ENCODE peak calls at places on chromosome 14, in six cellular contexts. U, V, L, Y, G and C are unnamed samples.

GRCh38 chr14:104387000-104387384 is 192.6 kb upstream of the C14orf180 start:
- DNase-seq in U (no peak), V (no peak), L (no peak), Y (no peak), G (no peak), C (no peak)

GRCh38 chr14:32513571-32514009 is 184.5 kb downstream of the AKAP6 start:
- DNase-seq in U (peak; percentile 52), V (no peak), L (no peak), Y (no peak), G (no peak), C (no peak)

GRCh38 chr14:92480856-92481255 is 32.7 kb upstream of the RIN3 start:
- DNase-seq in U (no peak), V (no peak), L (no peak), Y (no peak), G (no peak), C (no peak)

GRCh38 chr14:99889268-99889667 is 96.1 kb downstream of the EML1 start:
- DNase-seq in U (no peak), V (peak; percentile 53), L (no peak), Y (no peak), G (no peak), C (no peak)

GRCh38 chr14:30291216-30291615 is 267.7 kb upstream of the G2E3 start:
- DNase-seq in U (peak; percentile 89), V (no peak), L (no peak), Y (no peak), G (no peak), C (no peak)

GRCh38 chr14:79543966-79544365 is 667.3 kb downstream of the DIO2 start:
- DNase-seq in U (peak; percentile 44), V (peak; percentile 82), L (no peak), Y (peak; percentile 57), G (no peak), C (no peak)

GRCh38 chr14:91009501-91010152 is 50.8 kb downstream of the RPS6KA5 start:
- DNase-seq in U (no peak), V (no peak), L (peak; percentile 20), Y (no peak), G (no peak), C (no peak)

GRCh38 chr14:50920482-50921225 is 23.6 kb downstream of the PYGL start:
- DNase-seq in U (peak; percentile 83), V (peak; percentile 50), L (no peak), Y (no peak), G (no peak), C (no peak)

GRCh38 chr14:51576112-51576420 is 75.6 kb upstream of the FRMD6 start:
- DNase-seq in U (peak; percentile 68), V (peak; percentile 64), L (no peak), Y (no peak), G (no peak), C (no peak)

GRCh38 chr14:88613552-88614010 is 50.7 kb downstream of the ZC3H14 start:
- DNase-seq in U (peak; percentile 54), V (no peak), L (no peak), Y (no peak), G (no peak), C (no peak)

GRCh38 chr14:76133103-76133502 is 18.6 kb upstream of the GPATCH2L start:
- DNase-seq in U (peak; percentile 47), V (peak; percentile 75), L (no peak), Y (no peak), G (no peak), C (no peak)

GRCh38 chr14:46571970-46572369 is 79.6 kb downstream of the RPL10L start:
- DNase-seq in U (peak; percentile 1), V (no peak), L (no peak), Y (no peak), G (no peak), C (no peak)

GRCh38 chr14:77181124-77181602 is 435 bp upstream of the TMEM63C start:
- DNase-seq in U (no peak), V (no peak), L (no peak), Y (no peak), G (no peak), C (no peak)

GRCh38 chr14:50718949-50719348 is 50.8 kb upstream of the SAV1 start:
- DNase-seq in U (no peak), V (no peak), L (no peak), Y (no peak), G (no peak), C (no peak)

GRCh38 chr14:62778847-62779246 is 266.4 kb downstream of the KCNH5 start:
- DNase-seq in U (no peak), V (no peak), L (no peak), Y (no peak), G (no peak), C (no peak)

GRCh38 chr14:99821519-99822165 is 28.4 kb downstream of the EML1 start:
- DNase-seq in U (peak; percentile 51), V (no peak), L (no peak), Y (peak; percentile 26), G (no peak), C (no peak)

GRCh38 chr14:76782115-76782884 is 21.0 kb downstream of the VASH1 start:
- DNase-seq in U (no peak), V (no peak), L (no peak), Y (no peak), G (peak; percentile 28), C (no peak)

GRCh38 chr14:100842799-100843198 is 16.9 kb downstream of the MEG3 start:
- DNase-seq in U (peak; percentile 93), V (no peak), L (no peak), Y (no peak), G (no peak), C (no peak)

GRCh38 chr14:89858084-89858483 is 96.4 kb downstream of the EFCAB11 start:
- DNase-seq in U (no peak), V (no peak), L (no peak), Y (peak; percentile 91), G (no peak), C (no peak)

GRCh38 chr14:68753696-68754095 is 39.2 kb downstream of the ZFP36L1 start:
- DNase-seq in U (peak; percentile 21), V (no peak), L (no peak), Y (no peak), G (no peak), C (no peak)

GRCh38 chr14:92460916-92461579 is 52.5 kb upstream of the RIN3 start:
- DNase-seq in U (peak; percentile 89), V (peak; percentile 39), L (no peak), Y (no peak), G (no peak), C (peak; percentile 48)

GRCh38 chr14:23933108-23933507 is 20.5 kb upstream of the DHRS4 start:
- DNase-seq in U (no peak), V (no peak), L (no peak), Y (no peak), G (no peak), C (no peak)

GRCh38 chr14:104226421-104227385 is 88.3 kb downstream of the KIF26A start:
- DNase-seq in U (no peak), V (no peak), L (no peak), Y (no peak), G (no peak), C (no peak)

GRCh38 chr14:39169541-39169900 is 612 bp downstream of the TRAPPC6B start:
- DNase-seq in U (peak; percentile 43), V (no peak), L (no peak), Y (no peak), G (peak; percentile 51), C (no peak)

GRCh38 chr14:66425402-66425801 is 60.8 kb upstream of the CCDC196 start:
- DNase-seq in U (no peak), V (no peak), L (no peak), Y (no peak), G (no peak), C (no peak)

GRCh38 chr14:71712478-71712877 is 219.8 kb upstream of the RGS6 start:
- DNase-seq in U (no peak), V (no peak), L (no peak), Y (no peak), G (no peak), C (no peak)

GRCh38 chr14:71709076-71709475 is 223.2 kb upstream of the RGS6 start:
- DNase-seq in U (no peak), V (no peak), L (no peak), Y (no peak), G (no peak), C (no peak)

GRCh38 chr14:71710001-71710400 is 222.2 kb upstream of the RGS6 start:
- DNase-seq in U (no peak), V (no peak), L (no peak), Y (no peak), G (no peak), C (no peak)

GRCh38 chr14:71711619-71712018 is 220.6 kb upstream of the RGS6 start:
- DNase-seq in U (peak; percentile 97), V (no peak), L (no peak), Y (no peak), G (no peak), C (no peak)

DNA sequence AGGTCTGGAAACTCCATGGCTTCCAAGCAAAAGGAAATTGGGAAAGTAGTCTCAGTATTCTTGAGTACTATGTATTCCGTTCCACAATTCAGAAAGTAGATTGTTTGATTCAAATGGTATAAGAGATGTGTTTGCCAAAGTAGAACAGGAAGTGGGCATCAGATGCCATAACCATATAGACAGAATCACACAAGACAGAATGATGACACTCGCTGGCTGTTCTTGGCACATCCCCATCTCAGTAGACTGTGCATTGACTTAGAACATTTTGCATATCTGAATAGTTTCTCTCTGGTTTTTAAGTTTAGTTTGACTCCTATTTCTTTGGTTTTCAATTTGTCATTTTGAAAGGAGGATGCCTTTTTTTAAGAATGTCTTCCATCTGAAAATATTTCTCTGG is 221.1 kb upstream of the RGS6 start:
- DNase-seq in U (peak; percentile 30), V (no peak), L (peak; percentile 10), Y (no peak), G (no peak), C (no peak)
- H3K27ac ChIP-seq in U (peak overlapping the region; percentile 90), V (peak overlapping the region; percentile 34), L (no peak overlapping the region), Y (no peak overlapping the region), G (no peak overlapping the region), C (no peak overlapping the region)

DNA sequence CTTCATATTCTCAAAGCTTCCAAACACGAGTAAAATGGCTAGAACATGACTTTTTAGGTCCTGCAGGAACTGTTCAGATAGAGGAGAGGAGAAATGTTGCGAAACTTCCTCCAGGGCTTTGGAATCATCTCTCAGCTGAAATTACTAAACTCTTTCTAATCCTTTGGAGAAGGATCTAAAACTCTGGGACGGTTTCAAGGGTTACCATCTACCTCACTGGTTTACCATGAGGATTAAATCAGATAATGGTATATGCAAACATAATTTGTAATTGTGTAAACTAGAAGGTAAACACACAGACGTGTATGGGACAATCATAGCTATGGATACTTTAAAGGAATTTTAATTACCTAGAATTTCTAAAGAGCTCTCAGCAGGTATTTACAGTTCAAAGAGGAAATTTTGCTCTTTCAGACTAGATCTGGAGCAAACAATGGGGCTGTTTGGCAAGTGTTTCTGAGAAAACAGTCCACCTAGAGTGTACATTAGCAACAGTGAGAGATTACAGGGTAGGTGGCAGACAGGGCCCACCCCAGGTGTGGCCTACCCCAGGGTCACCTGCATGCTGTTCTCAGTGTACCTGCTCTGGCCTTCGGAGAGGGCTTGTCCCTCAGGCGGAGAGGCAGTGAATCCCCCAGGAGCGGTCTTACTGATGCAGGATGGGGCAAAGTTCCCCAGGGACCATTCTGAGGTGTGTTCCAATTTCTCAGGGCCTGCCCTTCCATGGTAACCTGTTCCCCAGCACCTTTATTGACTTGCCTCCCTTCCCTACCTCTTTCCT is 124.7 kb upstream of the MAX start:
- DNase-seq in U (peak; percentile 79), V (no peak), L (no peak), Y (no peak), G (no peak), C (no peak)
- H3K4me1 ChIP-seq in U (peaks cover 47% of the 10 kb centered on the region), V (peaks cover 17% of the 10 kb centered on the region), L (peaks cover 29% of the 10 kb centered on the region), Y (peaks cover 12% of the 10 kb centered on the region), G (peaks cover 5% of the 10 kb centered on the region), C (peaks cover 13% of the 10 kb centered on the region)

GRCh38 chr14:57478050-57478449 is 15.6 kb downstream of the CCDC198 start:
- DNase-seq in U (no peak), V (no peak), L (no peak), Y (no peak), G (no peak), C (no peak)
- H3K27ac ChIP-seq in U (no peak overlapping the region), V (no peak overlapping the region), L (no peak overlapping the region), Y (no peak overlapping the region), G (no peak overlapping the region), C (no peak overlapping the region)

GRCh38 chr14:73788871-73789590 is 62.6 kb upstream of the PTGR2 start:
- DNase-seq in U (no peak), V (no peak), L (no peak), Y (no peak), G (no peak), C (no peak)
- H3K4me1 ChIP-seq in U (peaks cover 43% of the 10 kb centered on the region), V (peaks cover 25% of the 10 kb centered on the region), L (peaks cover 34% of the 10 kb centered on the region), Y (peaks cover 56% of the 10 kb centered on the region), G (peaks cover 16% of the 10 kb centered on the region), C (peaks cover 38% of the 10 kb centered on the region)